ENCODE peak calls at places on chromosomes 13 and 19, in four cellular contexts. One of them, this sample, is unnamed.

GRCh38 chr13:106919093-106919492 is 351.2 kb upstream of the ARGLU1 start:
- DNase-seq in lower leg skin: no peak
- DNase-seq in renal cortical epithelial cell: peak
- DNase-seq in AG10803: no peak
- DNase-seq in this sample: no peak

GRCh38 chr19:3269972-3270667 is 45.7 kb downstream of the CELF5 start:
- DNase-seq in AG10803: no peak
- DNase-seq in lower leg skin: no peak
- DNase-seq in renal cortical epithelial cell: no peak
- DNase-seq in this sample: no peak

GRCh38 chr19:45824531-45825262 is 9.6 kb upstream of the RSPH6A start:
- DNase-seq in renal cortical epithelial cell: no peak
- DNase-seq in AG10803: no peak
- DNase-seq in lower leg skin: no peak
- DNase-seq in this sample: no peak

GRCh38 chr19:42042455-42043170 is 27.4 kb downstream of the GRIK5 start:
- DNase-seq in renal cortical epithelial cell: no peak
- DNase-seq in lower leg skin: no peak
- DNase-seq in AG10803: no peak
- DNase-seq in this sample: peak

GRCh38 chr13:26716984-26717383 is 43.6 kb downstream of the GPR12 start:
- DNase-seq in renal cortical epithelial cell: no peak
- DNase-seq in AG10803: no peak
- DNase-seq in lower leg skin: no peak
- DNase-seq in this sample: no peak

GRCh38 chr13:21075303-21076264 is 14.2 kb upstream of the LATS2 start:
- DNase-seq in AG10803: no peak
- DNase-seq in renal cortical epithelial cell: no peak
- DNase-seq in lower leg skin: no peak
- DNase-seq in this sample: no peak

GRCh38 chr13:114311908-114312307 is 2.4 kb upstream of the CHAMP1 start:
- DNase-seq in lower leg skin: no peak
- DNase-seq in renal cortical epithelial cell: no peak
- DNase-seq in AG10803: peak
- DNase-seq in this sample: no peak

GRCh38 chr13:101572456-101572855 is 120.0 kb downstream of the ITGBL1 start:
- DNase-seq in renal cortical epithelial cell: no peak
- DNase-seq in AG10803: peak
- DNase-seq in lower leg skin: no peak
- DNase-seq in this sample: no peak

GRCh38 chr13:60619461-60619860 is 222.4 kb downstream of the TDRD3 start:
- DNase-seq in lower leg skin: no peak
- DNase-seq in AG10803: no peak
- DNase-seq in renal cortical epithelial cell: no peak
- DNase-seq in this sample: no peak

GRCh38 chr13:100473493-100474044 is 115.0 kb downstream of the GGACT start:
- DNase-seq in lower leg skin: no peak
- DNase-seq in AG10803: no peak
- DNase-seq in renal cortical epithelial cell: no peak
- DNase-seq in this sample: no peak

GRCh38 chr13:75579529-75579928 is 29.9 kb downstream of the UCHL3 start:
- DNase-seq in renal cortical epithelial cell: no peak
- DNase-seq in lower leg skin: no peak
- DNase-seq in AG10803: no peak
- DNase-seq in this sample: no peak

GRCh38 chr19:34226036-34226435 is 28.3 kb upstream of the GARRE1 start:
- DNase-seq in AG10803: no peak
- DNase-seq in lower leg skin: no peak
- DNase-seq in renal cortical epithelial cell: no peak
- DNase-seq in this sample: no peak

GRCh38 chr19:12284631-12285030 is 10.1 kb downstream of the ZNF44 start:
- DNase-seq in renal cortical epithelial cell: no peak
- DNase-seq in AG10803: no peak
- DNase-seq in lower leg skin: no peak
- DNase-seq in this sample: no peak

GRCh38 chr19:36009220-36009619 is 607 bp upstream of the SYNE4 start:
- DNase-seq in lower leg skin: no peak
- DNase-seq in renal cortical epithelial cell: no peak
- DNase-seq in AG10803: peak
- DNase-seq in this sample: peak

GRCh38 chr19:16337809-16338469 is 13.3 kb downstream of the KLF2 start:
- DNase-seq in renal cortical epithelial cell: no peak
- DNase-seq in lower leg skin: no peak
- DNase-seq in AG10803: peak
- DNase-seq in this sample: no peak

GRCh38 chr13:95153647-95154405 is 147.4 kb downstream of the ABCC4 start:
- DNase-seq in lower leg skin: no peak
- DNase-seq in AG10803: peak
- DNase-seq in renal cortical epithelial cell: no peak
- DNase-seq in this sample: no peak

GRCh38 chr13:84230568-84230967 is 348.3 kb upstream of the SLITRK1 start:
- DNase-seq in AG10803: no peak
- DNase-seq in lower leg skin: no peak
- DNase-seq in renal cortical epithelial cell: no peak
- DNase-seq in this sample: no peak

GRCh38 chr19:44800461-44800860 is 8.4 kb upstream of the BCAM start:
- DNase-seq in lower leg skin: peak
- DNase-seq in AG10803: peak
- DNase-seq in renal cortical epithelial cell: peak
- DNase-seq in this sample: peak

GRCh38 chr19:16067205-16067938 is 8.9 kb upstream of the TPM4 start:
- DNase-seq in lower leg skin: no peak
- DNase-seq in renal cortical epithelial cell: no peak
- DNase-seq in AG10803: peak
- DNase-seq in this sample: no peak

GRCh38 chr19:57773488-57773887 is 4.0 kb downstream of the ZNF586 start:
- DNase-seq in AG10803: no peak
- DNase-seq in renal cortical epithelial cell: no peak
- DNase-seq in lower leg skin: no peak
- DNase-seq in this sample: no peak

GRCh38 chr19:46303702-46304397 is 7.0 kb downstream of the HIF3A start:
- DNase-seq in renal cortical epithelial cell: peak
- DNase-seq in AG10803: no peak
- DNase-seq in lower leg skin: peak
- DNase-seq in this sample: no peak

GRCh38 chr13:68304287-68304893 is 1074.3 kb upstream of the PCDH9 start:
- DNase-seq in renal cortical epithelial cell: peak
- DNase-seq in AG10803: no peak
- DNase-seq in lower leg skin: no peak
- DNase-seq in this sample: no peak

GRCh38 chr19:827314-827709 is 325 bp upstream of the AZU1 start:
- DNase-seq in AG10803: no peak
- DNase-seq in lower leg skin: no peak
- DNase-seq in renal cortical epithelial cell: no peak
- DNase-seq in this sample: no peak

GRCh38 chr19:29662604-29663404 is 2.5 kb upstream of the PLEKHF1 start:
- DNase-seq in renal cortical epithelial cell: peak
- DNase-seq in AG10803: peak
- DNase-seq in lower leg skin: peak
- DNase-seq in this sample: no peak

GRCh38 chr13:42384265-42384664 is 112.3 kb downstream of the AKAP11 start:
- DNase-seq in renal cortical epithelial cell: peak
- DNase-seq in lower leg skin: no peak
- DNase-seq in AG10803: no peak
- DNase-seq in this sample: no peak

GRCh38 chr19:19591133-19591825 is 27.2 kb downstream of the PBX4 start:
- DNase-seq in renal cortical epithelial cell: peak
- DNase-seq in AG10803: peak
- DNase-seq in lower leg skin: peak
- DNase-seq in this sample: peak

GRCh38 chr13:40534456-40534855 is 132.0 kb downstream of the FOXO1 start:
- DNase-seq in AG10803: no peak
- DNase-seq in renal cortical epithelial cell: peak
- DNase-seq in lower leg skin: no peak
- DNase-seq in this sample: no peak

GRCh38 chr19:29535984-29536508 is 10.3 kb downstream of the VSTM2B start:
- DNase-seq in lower leg skin: no peak
- DNase-seq in renal cortical epithelial cell: no peak
- DNase-seq in AG10803: no peak
- DNase-seq in this sample: no peak

GRCh38 chr19:6712231-6712630 is 8.2 kb downstream of the C3 start:
- DNase-seq in renal cortical epithelial cell: no peak
- DNase-seq in AG10803: no peak
- DNase-seq in lower leg skin: no peak
- DNase-seq in this sample: no peak

GRCh38 chr13:59809564-59809963 is 354.2 kb downstream of the DIAPH3 start:
- DNase-seq in AG10803: no peak
- DNase-seq in renal cortical epithelial cell: no peak
- DNase-seq in lower leg skin: no peak
- DNase-seq in this sample: no peak

GRCh38 chr13:98295371-98295770 is 118.3 kb upstream of the RNF113B start:
- DNase-seq in lower leg skin: no peak
- DNase-seq in renal cortical epithelial cell: no peak
- DNase-seq in AG10803: no peak
- DNase-seq in this sample: no peak

GRCh38 chr19:8150998-8151397 is 1.6 kb upstream of the FBN3 start:
- DNase-seq in AG10803: no peak
- DNase-seq in renal cortical epithelial cell: no peak
- DNase-seq in lower leg skin: no peak
- DNase-seq in this sample: no peak